ENCODE peak calls at places on chromosomes 2 and 18, in four cellular contexts. U is Right ventricle myocardium superior, I is GM23338, A is amniotic stem cell. H is an unnamed sample.

GRCh38 chr2:71608034-71608433 is 154.7 kb downstream of the DYSF start:
- DNase-seq in U (no peak), A (no peak), I (no peak), H (peak; percentile 32)

GRCh38 chr18:13381331-13381730 is 162.8 kb downstream of the LDLRAD4 start:
- DNase-seq in U (no peak), A (no peak), I (no peak), H (no peak)

GRCh38 chr2:197248623-197249022 is 62.0 kb downstream of the ANKRD44 start:
- DNase-seq in A (no peak), U (no peak), I (no peak), H (no peak)

GRCh38 chr2:148828941-148829340 is 46.1 kb upstream of the KIF5C start:
- DNase-seq in A (no peak), U (no peak), I (no peak), H (no peak)

GRCh38 chr2:6423131-6423530 is 442.6 kb downstream of the CMPK2 start:
- DNase-seq in A (no peak), U (no peak), I (no peak), H (no peak)

GRCh38 chr18:80246656-80247402 is 485 bp downstream of the PARD6G start:
- DNase-seq in A (no peak), U (peak; percentile 48), I (peak; percentile 66), H (peak; percentile 72)

GRCh38 chr2:160534249-160534648 is 40.6 kb upstream of the RBMS1 start:
- DNase-seq in I (no peak), A (no peak), U (no peak), H (no peak)

GRCh38 chr2:138030459-138030858 is 66.2 kb downstream of the HNMT start:
- DNase-seq in U (no peak), I (no peak), A (no peak), H (no peak)

GRCh38 chr2:132949108-132949507 is 279.1 kb upstream of the LYPD1 start:
- DNase-seq in A (no peak), U (no peak), I (no peak), H (no peak)

GRCh38 chr2:46878886-46879285 is 36.7 kb downstream of the MCFD2 start:
- DNase-seq in U (peak; percentile 82), A (no peak), I (peak; percentile 41), H (no peak)

GRCh38 chr2:25938345-25938744 is 44.0 kb downstream of the KIF3C start:
- DNase-seq in I (no peak), A (no peak), U (peak; percentile 62), H (no peak)